ENCODE peak calls at places on chromosomes 1 and 21, in nine cellular contexts. G, D, N, M, S, V, F, H and Q are unnamed samples. For H3K9me3, the result is how much of the 10 kb centered on the place peaks cover.

GRCh38 chr1:83849191-83850061 is 149.5 kb downstream of the TTLL7 start:
- DNase-seq in G (no peak), D (no peak), N (no peak), M (no peak), S (no peak), V (no peak), F (no peak), H (no peak), Q (no peak)

GRCh38 chr1:145956776-145957442 is 908 bp downstream of the LIX1L start:
- DNase-seq in G (no peak), D (no peak), N (no peak), M (no peak), S (no peak), V (no peak), F (peak), H (no peak), Q (no peak)

GRCh38 chr1:10730985-10731384 is 65.5 kb downstream of the CASZ1 start:
- DNase-seq in G (no peak), D (no peak), N (no peak), M (no peak), S (no peak), V (no peak), F (no peak), H (no peak), Q (no peak)

GRCh38 chr1:6351480-6352137 is 42.0 kb downstream of the ACOT7 start:
- DNase-seq in G (no peak), D (no peak), N (no peak), M (no peak), S (no peak), V (no peak), F (peak), H (no peak), Q (no peak)

GRCh38 chr1:44418022-44418673 is 13.1 kb downstream of the RNF220 start:
- DNase-seq in G (no peak), D (no peak), N (no peak), M (peak), S (no peak), V (no peak), F (no peak), H (no peak), Q (no peak)

GRCh38 chr1:209550519-209550918 is 33.0 kb upstream of the CAMK1G start:
- DNase-seq in G (no peak), D (no peak), N (no peak), M (no peak), S (no peak), V (no peak), F (no peak), H (no peak), Q (no peak)

GRCh38 chr1:50329332-50329932 is 93.8 kb downstream of the DMRTA2 start:
- DNase-seq in G (no peak), D (no peak), N (no peak), M (no peak), S (no peak), V (no peak), F (no peak), H (no peak), Q (no peak)

GRCh38 chr21:34801519-34802132 is 132.8 kb downstream of the CLIC6 start:
- DNase-seq in G (no peak), D (no peak), N (no peak), M (no peak), S (no peak), V (no peak), F (no peak), H (no peak), Q (no peak)

GRCh38 chr1:173113015-173113741 is 62.4 kb upstream of the TNFSF18 start:
- DNase-seq in G (no peak), D (no peak), N (no peak), M (no peak), S (no peak), V (no peak), F (no peak), H (no peak), Q (no peak)

GRCh38 chr1:211965108-211965805 is 70.1 kb downstream of the INTS7 start:
- DNase-seq in G (no peak), D (no peak), N (no peak), M (no peak), S (no peak), V (no peak), F (no peak), H (no peak), Q (no peak)

GRCh38 chr1:68115308-68115707 is 64.9 kb upstream of the DIRAS3 start:
- DNase-seq in G (no peak), D (no peak), N (no peak), M (no peak), S (no peak), V (no peak), F (no peak), H (no peak), Q (no peak)

GRCh38 chr1:99677416-99677815 is 31.5 kb downstream of the PALMD start:
- DNase-seq in G (no peak), D (no peak), N (no peak), M (no peak), S (no peak), V (no peak), F (peak), H (no peak), Q (no peak)

GRCh38 chr1:242242983-242243382 is 244.1 kb upstream of the MAP1LC3C start:
- DNase-seq in G (no peak), D (no peak), N (no peak), M (no peak), S (no peak), V (no peak), F (no peak), H (no peak), Q (no peak)

GRCh38 chr1:93828437-93828756 is 50.6 kb downstream of the DNTTIP2 start:
- DNase-seq in G (no peak), D (no peak), N (no peak), M (no peak), S (no peak), V (no peak), F (no peak), H (no peak), Q (no peak)

GRCh38 chr1:66575739-66576138 is 41.8 kb downstream of the SGIP1 start:
- DNase-seq in G (no peak), D (no peak), N (no peak), M (no peak), S (no peak), V (no peak), F (peak), H (peak), Q (no peak)

GRCh38 chr21:41506526-41507520 is 1.1 kb downstream of the TMPRSS2 start:
- DNase-seq in G (peak), D (peak), N (no peak), M (peak), S (no peak), V (no peak), F (no peak), H (no peak), Q (no peak)

DNA sequence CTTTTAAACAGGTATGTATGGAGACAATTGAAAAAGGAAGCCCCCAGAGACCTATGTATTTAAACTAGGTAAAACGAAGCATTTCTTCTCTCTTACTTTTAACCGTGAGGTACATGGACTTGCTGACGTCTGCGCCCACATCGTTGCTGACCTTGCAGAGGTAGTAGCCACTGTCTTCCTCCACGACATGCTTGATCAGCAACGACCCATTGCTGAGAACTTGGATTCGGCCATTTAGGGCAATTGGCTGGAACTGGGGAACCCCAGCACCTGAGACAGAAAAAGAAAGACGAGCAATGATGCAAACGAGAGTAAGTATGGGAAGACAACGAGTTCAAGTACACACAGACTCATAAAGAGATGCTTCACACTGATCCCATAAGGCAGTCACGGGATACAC is 408.8 kb downstream of the PCP4 start:
- DNase-seq in G (no peak), D (no peak), N (no peak), M (no peak), S (no peak), V (no peak), F (no peak), H (no peak), Q (no peak)
- H3K9me3 ChIP-seq in G (under half), D (under half), N (under half), M (under half), S (under half), V (under half), F (under half), H (under half), Q (under half)

DNA sequence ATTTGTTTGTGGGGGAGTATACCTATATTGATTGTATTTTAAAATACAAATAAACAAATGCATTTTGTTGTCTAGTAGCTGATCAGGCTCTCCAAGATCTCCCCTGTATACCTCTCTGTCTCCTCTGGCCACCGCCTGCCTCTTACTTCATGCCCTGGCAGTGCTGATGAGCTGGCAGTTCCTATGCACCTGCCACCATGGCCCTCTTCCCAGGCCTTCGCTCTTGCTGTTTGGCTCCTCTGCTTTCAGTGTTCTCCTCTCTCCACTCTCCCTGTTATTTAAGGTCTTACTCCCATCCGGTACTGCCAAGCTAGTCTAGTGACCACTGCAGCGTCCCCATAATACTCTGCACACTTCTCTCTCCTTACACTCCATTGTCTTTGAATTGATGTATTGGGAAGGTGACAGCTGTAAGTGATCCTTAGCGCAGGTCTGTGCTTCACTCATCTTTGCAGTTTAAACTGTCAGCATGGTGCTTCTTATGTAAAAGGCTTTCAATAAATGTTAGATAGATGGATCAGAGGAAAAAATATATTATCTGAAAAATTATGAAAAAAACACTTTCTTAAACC is 88.1 kb upstream of the ATP1A1 start:
- DNase-seq in G (no peak), D (no peak), N (no peak), M (no peak), S (no peak), V (no peak), F (peak), H (no peak), Q (no peak)
- H3K27ac ChIP-seq in G (no peak), D (no peak), N (no peak), M (no peak), S (no peak), V (no peak), F (no peak), H (no peak), Q (no peak)

DNA sequence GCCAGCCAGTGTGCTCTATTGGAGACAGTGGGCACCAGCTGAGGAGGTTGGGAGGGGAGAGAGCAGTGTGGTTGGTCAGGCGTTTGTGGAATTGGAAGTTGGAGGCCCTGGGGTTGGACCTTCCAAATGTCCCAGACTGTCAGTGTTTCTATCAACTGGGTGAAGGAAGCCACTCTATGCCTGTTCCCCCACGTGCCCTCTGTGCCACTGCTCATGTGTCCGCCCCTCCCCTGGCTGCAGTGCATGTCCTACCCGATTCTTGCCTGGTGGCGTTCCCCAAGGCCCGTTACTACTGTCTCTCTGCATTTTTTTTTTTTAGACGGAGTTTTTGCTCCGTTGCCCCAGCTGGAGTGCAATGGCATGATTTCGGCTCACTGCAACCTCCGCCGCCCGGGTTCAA is 21.1 kb downstream of the ADORA1 start:
- DNase-seq in G (no peak), D (peak), N (no peak), M (no peak), S (no peak), V (no peak), F (no peak), H (no peak), Q (no peak)
- H3K9me3 ChIP-seq in G (under half), D (under half), N (under half), M (under half), S (under half), V (under half), F (under half), H (under half), Q (under half)

DNA sequence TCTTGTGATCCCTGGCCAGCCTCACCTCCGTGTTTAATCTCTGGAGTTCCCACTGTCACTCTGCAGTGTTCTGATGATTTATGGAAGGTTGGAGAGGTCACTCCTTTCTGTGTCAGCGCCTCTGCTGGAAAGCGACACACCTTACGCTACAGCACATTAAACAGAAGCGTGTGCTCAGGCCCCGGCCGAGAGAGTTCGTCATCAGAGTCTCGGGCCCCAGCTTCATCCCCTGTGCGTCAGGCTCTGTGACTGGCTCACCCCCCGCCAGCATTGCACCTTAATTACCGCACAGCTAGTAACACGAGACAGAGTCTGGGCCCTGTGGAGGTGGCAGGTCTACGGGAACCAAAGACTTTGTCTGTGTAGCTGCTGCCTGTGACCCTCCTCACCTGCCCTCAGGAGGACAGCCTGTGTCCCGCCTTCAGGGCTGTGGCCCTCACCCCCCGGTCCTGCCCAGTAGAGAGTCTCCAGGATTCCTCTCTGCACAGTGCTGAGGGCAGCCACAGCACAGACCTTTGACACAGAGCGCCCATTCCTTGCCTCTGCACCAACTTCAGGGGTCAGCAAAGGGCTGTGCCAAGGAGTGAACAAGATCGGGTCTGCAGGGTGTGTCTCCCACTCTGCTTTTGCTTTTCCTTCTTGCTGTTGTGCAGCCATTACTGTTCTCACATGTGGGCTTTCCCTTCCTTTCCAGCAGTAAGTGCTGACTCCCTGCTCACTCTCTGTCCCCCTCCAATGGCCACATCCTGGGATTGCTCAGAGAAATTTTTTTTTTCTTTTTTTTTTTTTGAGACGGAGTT is 157.6 kb downstream of the PGBD5 start:
- DNase-seq in G (no peak), D (no peak), N (peak), M (peak), S (no peak), V (no peak), F (peak), H (no peak), Q (no peak)
- H3K27ac ChIP-seq in G (no peak), D (no peak), N (no peak), M (no peak), S (no peak), V (no peak), F (no peak), H (no peak), Q (no peak)

GRCh38 chr1:53145619-53145941 is 3.1 kb upstream of the SLC1A7 start:
- DNase-seq in G (no peak), D (no peak), N (no peak), M (no peak), S (no peak), V (no peak), F (no peak), H (no peak), Q (no peak)
- H3K9me3 ChIP-seq in G (under half), D (under half), N (under half), M (under half), S (under half), V (under half), F (under half), H (under half), Q (under half)

GRCh38 chr1:15038232-15039016 is 115.1 kb upstream of the TMEM51 start:
- DNase-seq in G (no peak), D (no peak), N (no peak), M (peak), S (no peak), V (no peak), F (no peak), H (no peak), Q (no peak)
- H3K27ac ChIP-seq in G (no peak), D (no peak), N (no peak), M (no peak), S (no peak), V (no peak), F (no peak), H (no peak), Q (no peak)

GRCh38 chr1:152386940-152387339 is 27.1 kb downstream of the CRNN start:
- DNase-seq in G (no peak), D (no peak), N (no peak), M (no peak), S (no peak), V (no peak), F (no peak), H (no peak), Q (no peak)

GRCh38 chr1:152392909-152393308 is 21.2 kb downstream of the CRNN start:
- DNase-seq in G (no peak), D (no peak), N (no peak), M (no peak), S (no peak), V (no peak), F (no peak), H (no peak), Q (peak)

GRCh38 chr1:152394151-152394550 is 19.9 kb downstream of the CRNN start:
- DNase-seq in G (no peak), D (no peak), N (no peak), M (no peak), S (no peak), V (no peak), F (no peak), H (no peak), Q (no peak)

DNA sequence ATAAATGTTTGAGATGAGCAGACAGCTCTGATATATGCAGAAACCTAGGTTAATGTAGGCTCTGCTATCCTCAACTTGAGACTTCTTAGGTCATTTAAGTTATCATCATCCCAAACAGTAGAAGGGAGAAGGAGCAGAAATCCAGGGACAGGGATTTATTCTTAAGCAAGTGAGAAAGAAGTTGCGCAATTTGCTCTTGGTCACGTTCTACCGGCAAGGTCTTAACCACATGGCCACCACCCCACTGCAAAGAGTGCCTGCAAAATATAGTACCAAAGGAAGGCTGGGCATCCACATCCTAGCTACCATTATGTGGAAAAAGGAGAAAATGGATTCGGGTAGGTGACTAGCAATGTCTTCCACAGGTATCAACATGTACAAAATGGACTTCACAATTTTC is 25.2 kb downstream of the CRNN start:
- DNase-seq in G (no peak), D (no peak), N (no peak), M (no peak), S (no peak), V (no peak), F (no peak), H (no peak), Q (no peak)
- H3K9me3 ChIP-seq in G (under half), D (under half), N (under half), M (under half), S (under half), V (under half), F (under half), H (under half), Q (under half)

GRCh38 chr1:11927866-11928592 is 1.8 kb upstream of the KIAA2013 start:
- DNase-seq in G (peak), D (no peak), N (no peak), M (no peak), S (no peak), V (no peak), F (no peak), H (no peak), Q (no peak)
- H3K27ac ChIP-seq in G (peak), D (peak), N (no peak), M (no peak), S (no peak), V (no peak), F (peak), H (no peak), Q (no peak)